ENCODE peak calls at places on chromosomes 13 and 19, in nine cellular contexts. O is left lung, Z is mammary epithelial cell, S is pancreas, C is fibroblast of lung, P is left ventricle myocardium inferior, K is stomach, L is thoracic aorta, E is breast epithelium. V is an unnamed sample. For H3K4me1, the result is how much of the 10 kb centered on the place peaks cover.

GRCh38 chr13:44523176-44524017 is 52.7 kb downstream of the TSC22D1 start:
- DNase-seq in S (no peak), O (no peak), E (no peak), Z (peak), L (no peak), C (peak), K (no peak), P (no peak), V (no peak)

GRCh38 chr13:65400707-65401106 is 1829.4 kb downstream of the PCDH9 start:
- DNase-seq in L (no peak), K (no peak), P (no peak), S (no peak), Z (no peak), C (no peak), O (no peak), E (no peak), V (no peak)

GRCh38 chr13:78875792-78876580 is 217.0 kb upstream of the OBI1 start:
- DNase-seq in L (no peak), P (no peak), C (no peak), E (no peak), K (no peak), Z (no peak), O (no peak), S (peak), V (no peak)

GRCh38 chr13:60787083-60787482 is 390.1 kb downstream of the TDRD3 start:
- DNase-seq in S (no peak), L (no peak), C (no peak), P (no peak), K (no peak), O (no peak), Z (no peak), E (no peak), V (no peak)

GRCh38 chr19:32202244-32202643 is 143.2 kb upstream of the ZNF507 start:
- DNase-seq in L (no peak), Z (no peak), K (no peak), C (no peak), E (no peak), O (no peak), P (no peak), S (no peak), V (no peak)

GRCh38 chr19:18590273-18591272 is 2.0 kb downstream of the REX1BD start:
- DNase-seq in K (no peak), E (peak), P (no peak), Z (peak), O (no peak), L (no peak), C (peak), S (peak), V (peak)

GRCh38 chr13:47794963-47795362 is 206.1 kb downstream of the SUCLA2 start:
- DNase-seq in O (no peak), Z (peak), E (no peak), L (no peak), K (no peak), S (no peak), P (no peak), C (peak), V (no peak)

GRCh38 chr19:17755977-17756670 is 4.8 kb downstream of the FCHO1 start:
- DNase-seq in C (peak), O (no peak), E (no peak), P (no peak), S (peak), Z (no peak), L (no peak), K (peak), V (peak)

GRCh38 chr19:58356236-58356970 is 3.1 kb upstream of the A1BG start:
- DNase-seq in E (no peak), S (no peak), Z (peak), K (no peak), P (no peak), O (no peak), C (peak), L (no peak), V (no peak)

GRCh38 chr13:21077360-21078353 is 16.3 kb upstream of the LATS2 start:
- DNase-seq in S (no peak), C (no peak), O (no peak), K (no peak), Z (no peak), E (no peak), L (no peak), P (no peak), V (no peak)

GRCh38 chr13:21078501-21078900 is 17.1 kb upstream of the LATS2 start:
- DNase-seq in C (no peak), O (no peak), L (no peak), S (no peak), E (no peak), Z (no peak), K (no peak), P (no peak), V (no peak)

GRCh38 chr13:21074601-21075302 is 13.4 kb upstream of the LATS2 start:
- DNase-seq in K (no peak), L (no peak), O (no peak), Z (no peak), C (peak), S (no peak), P (peak), E (no peak), V (no peak)

GRCh38 chr13:21076265-21076653 is 14.9 kb upstream of the LATS2 start:
- DNase-seq in S (no peak), C (peak), E (no peak), L (no peak), K (no peak), P (no peak), Z (no peak), O (no peak), V (no peak)

DNA sequence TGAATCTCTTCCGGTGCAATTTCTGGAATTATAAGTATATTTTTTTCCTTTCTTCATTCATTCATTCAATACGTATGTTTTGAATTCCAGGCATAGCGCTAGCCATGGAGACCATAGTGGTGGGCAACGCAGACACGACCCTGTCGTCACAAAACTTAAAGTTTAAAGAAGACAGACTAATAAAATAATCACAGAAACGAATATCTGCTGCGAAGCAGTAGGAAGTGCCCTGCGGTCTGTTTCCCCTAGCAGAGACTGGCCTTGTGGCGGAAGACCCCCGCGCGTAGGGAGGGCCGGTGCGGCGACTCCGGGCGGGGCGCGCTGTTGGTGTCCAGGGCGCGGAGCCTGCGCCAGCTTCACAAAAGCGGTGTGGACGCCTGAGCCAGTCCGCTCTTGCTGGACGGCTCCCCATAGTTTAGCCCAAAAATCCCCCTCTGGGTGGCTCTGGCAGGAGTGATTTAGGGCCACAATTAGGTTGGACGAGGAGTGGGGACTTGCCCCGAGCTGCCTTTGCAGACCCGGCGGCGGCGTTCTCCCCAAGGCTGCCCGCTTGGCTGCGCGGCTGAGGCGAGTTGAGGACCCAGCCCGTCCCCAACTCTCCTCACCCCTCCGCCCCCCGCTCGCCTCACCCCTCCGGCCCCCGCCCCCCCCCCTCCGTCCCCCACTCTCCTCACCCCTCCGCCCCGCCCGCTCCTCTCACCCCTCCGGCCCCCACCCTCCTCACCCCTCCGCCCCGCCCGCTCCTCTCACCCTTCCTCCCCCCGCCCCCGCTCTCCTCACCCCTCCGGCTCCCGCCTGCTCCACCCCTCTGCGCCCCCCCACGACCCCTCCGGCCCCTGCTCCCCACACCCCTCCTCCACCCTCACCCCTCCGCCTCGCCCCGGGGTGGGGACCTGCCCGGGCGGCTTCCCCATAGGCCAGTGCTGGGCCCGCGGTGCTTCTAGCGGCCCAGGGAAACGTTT is 14.2 kb upstream of the LATS2 start:
- DNase-seq in Z (no peak), L (no peak), E (no peak), P (peak), O (no peak), S (peak), C (peak), K (peak), V (peak)
- H3K4me3 ChIP-seq in Z (no peak), L (peak), E (peak), P (peak), O (peak), S (peak), C (peak), K (peak), V (no peak)

GRCh38 chr13:55359067-55359466 is 1781.7 kb upstream of the PRR20A start:
- DNase-seq in S (no peak), O (no peak), L (no peak), Z (no peak), K (no peak), C (no peak), P (no peak), E (no peak), V (no peak)
- TF ChIP-seq CTCF in S (no peak), O (no peak), L (no peak), Z (no peak), K (no peak), C (no peak), P (no peak), E (no peak), V (no peak)

GRCh38 chr19:46622118-46622446 is 2.8 kb downstream of the PTGIR start:
- DNase-seq in C (no peak), S (no peak), P (no peak), O (no peak), E (no peak), K (no peak), Z (no peak), L (no peak), V (no peak)
- H3K4me1 ChIP-seq in C (under half), S (under half), P (half or more), O (under half), E (under half), K (half or more), Z (under half), L (half or more), V (under half)

DNA sequence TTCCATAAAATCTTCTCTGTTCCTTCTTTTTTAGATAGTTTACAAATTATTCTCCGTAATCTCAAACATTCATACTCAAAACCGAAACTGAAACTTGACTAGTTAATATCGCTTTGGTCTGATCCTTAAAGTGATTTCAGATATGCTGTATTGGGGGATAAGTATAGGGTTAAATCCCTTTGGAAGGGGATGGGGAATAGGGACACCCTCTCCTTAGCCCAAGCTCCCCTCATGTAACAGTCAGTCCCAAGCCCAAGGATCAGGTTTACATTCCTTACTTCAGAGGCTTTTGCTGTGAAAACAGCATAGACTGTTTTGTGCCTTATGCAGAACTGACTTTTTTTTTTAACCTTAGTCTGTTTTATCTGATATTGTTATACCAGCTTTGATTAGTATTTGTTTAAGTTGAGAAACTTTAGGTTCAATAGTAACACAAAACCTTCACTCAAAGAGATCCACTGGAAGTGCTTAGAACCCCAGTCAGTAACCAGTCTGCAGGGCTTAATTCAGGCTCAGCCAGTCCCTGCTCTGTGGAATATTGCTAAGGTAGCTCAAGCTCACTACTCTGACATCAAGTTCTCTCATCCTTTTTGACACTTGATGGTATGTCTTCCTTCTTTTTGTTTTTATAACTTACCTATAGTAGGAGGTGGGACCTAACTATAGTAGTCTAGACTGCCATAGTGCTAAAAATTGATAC is 10.5 kb downstream of the CDADC1 start:
- DNase-seq in P (no peak), C (no peak), S (no peak), O (no peak), K (no peak), E (no peak), Z (no peak), L (no peak), V (no peak)
- H3K4me3 ChIP-seq in P (peak), C (peak), S (no peak), O (peak), K (peak), E (no peak), Z (no peak), L (peak), V (no peak)

DNA sequence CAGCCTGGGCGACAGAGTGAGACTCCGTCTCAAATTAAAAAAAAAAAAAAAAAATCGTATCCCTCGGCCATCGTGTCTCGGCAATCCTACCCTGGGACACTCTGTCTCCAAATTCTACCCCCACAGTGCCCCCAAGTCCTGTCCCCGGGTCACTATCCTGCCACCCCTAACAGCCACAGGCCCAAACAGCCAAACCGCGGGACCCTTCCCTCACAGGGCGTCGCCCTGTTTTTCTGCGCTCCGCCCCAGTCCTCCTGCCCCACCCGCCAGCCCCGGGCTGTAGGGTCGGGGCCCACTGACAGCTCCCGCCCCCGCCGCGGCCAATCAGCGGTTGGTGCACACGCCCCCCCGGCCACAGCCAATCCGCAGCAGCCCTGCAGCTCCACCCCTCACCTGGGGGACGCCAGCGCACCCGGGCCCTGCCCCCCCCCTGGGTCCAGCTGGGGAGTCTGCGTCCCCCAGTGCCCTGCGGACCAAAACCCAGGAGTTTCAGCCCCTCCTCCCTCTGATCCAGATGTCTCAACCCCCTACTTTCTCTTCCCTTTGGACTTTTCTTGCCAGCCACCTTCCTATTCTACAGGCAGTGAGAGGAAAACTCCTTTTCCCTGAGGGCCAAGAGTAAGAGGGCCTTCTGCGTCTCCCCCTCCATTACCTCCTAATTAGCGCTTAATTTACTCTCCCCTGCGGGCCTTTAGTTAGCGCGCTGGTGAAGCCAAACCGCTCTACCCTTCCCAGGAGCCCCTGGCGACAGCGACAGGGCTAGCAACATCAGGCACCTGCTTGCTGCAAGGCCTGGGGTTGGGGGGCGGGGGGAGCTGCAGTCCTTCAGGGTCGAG is 1.5 kb upstream of the BCAT2 start:
- DNase-seq in P (peak), C (peak), O (peak), Z (peak), L (peak), K (peak), E (peak), S (peak), V (peak)
- TF ChIP-seq CTCF in P (no peak), C (no peak), O (no peak), Z (no peak), L (no peak), K (no peak), E (no peak), S (no peak), V (no peak)

GRCh38 chr19:39951686-39952085 is 17.3 kb upstream of the FCGBP start:
- DNase-seq in E (no peak), P (no peak), O (no peak), S (no peak), K (peak), C (peak), Z (peak), L (no peak), V (no peak)
- H3K4me1 ChIP-seq in E (under half), P (under half), O (under half), S (under half), K (under half), C (under half), Z (under half), L (under half), V (under half)

V was measured in mucosa of descending colon.